ENCODE peak calls at places on chromosomes 7 and 10, in ten cellular contexts. J, B, H, I, U, O, C, N, Q and F are unnamed samples.

GRCh38 chr10:49158915-49159314 is 25.1 kb upstream of the FAM170B start:
- DNase-seq in B (no peak), U (no peak), I (no peak), O (no peak), N (no peak), J (no peak), Q (no peak), C (no peak), H (no peak), F (no peak)

GRCh38 chr10:129888784-129889616 is 75.1 kb downstream of the EBF3 start:
- DNase-seq in Q (no peak), O (no peak), U (no peak), J (peak; percentile 65), N (peak; percentile 51), C (no peak), H (peak; percentile 89), I (no peak), B (no peak), F (no peak)

GRCh38 chr10:88974446-88975376 is 15.9 kb upstream of the FAS start:
- DNase-seq in I (no peak), U (no peak), O (no peak), J (no peak), Q (no peak), B (no peak), C (no peak), N (no peak), H (no peak), F (no peak)

GRCh38 chr10:131748831-131749766 is 151.7 kb upstream of the PPP2R2D start:
- DNase-seq in H (no peak), N (no peak), C (peak; percentile 47), I (no peak), O (no peak), B (no peak), J (no peak), U (no peak), Q (no peak), F (peak; percentile 13)

GRCh38 chr10:28393956-28394568 is 91.2 kb upstream of the MPP7 start:
- DNase-seq in U (peak; percentile 68), Q (no peak), H (peak; percentile 69), I (no peak), N (peak; percentile 62), B (peak; percentile 67), J (peak; percentile 41), O (peak; percentile 71), C (peak; percentile 76), F (peak; percentile 72)

GRCh38 chr10:76433161-76434005 is 1002.0 kb downstream of the LRMDA start:
- DNase-seq in C (no peak), B (no peak), J (no peak), N (no peak), I (no peak), U (peak; percentile 67), Q (no peak), O (peak; percentile 49), H (peak; percentile 30), F (no peak)

GRCh38 chr10:31064334-31064733 is 32.7 kb upstream of the ZNF438 start:
- DNase-seq in N (no peak), J (no peak), H (no peak), C (peak; percentile 78), O (no peak), I (no peak), Q (no peak), B (no peak), U (no peak), F (no peak)

GRCh38 chr10:55426138-55426537 is 625.1 kb upstream of the PCDH15 start:
- DNase-seq in U (no peak), N (no peak), I (no peak), Q (no peak), B (no peak), C (no peak), O (no peak), J (no peak), H (no peak), F (no peak)

GRCh38 chr10:1575481-1576244 is 161.7 kb downstream of the ADARB2 start:
- DNase-seq in N (no peak), I (no peak), Q (no peak), U (no peak), B (no peak), O (no peak), J (no peak), C (peak; percentile 33), H (no peak), F (no peak)

GRCh38 chr7:1931248-1931950 is 261.3 kb downstream of the ELFN1 start:
- DNase-seq in U (no peak), B (no peak), I (no peak), J (no peak), H (no peak), O (no peak), C (no peak), Q (no peak), N (no peak), F (no peak)

GRCh38 chr10:87000491-87000890 is 19.6 kb upstream of the FAM25A start:
- DNase-seq in B (no peak), U (no peak), J (no peak), O (no peak), C (no peak), Q (no peak), N (no peak), I (no peak), H (no peak), F (no peak)

GRCh38 chr10:5434017-5434753 is 21.8 kb downstream of the NET1 start:
- DNase-seq in Q (no peak), U (no peak), C (no peak), N (peak; percentile 37), J (no peak), B (no peak), I (no peak), O (no peak), H (peak; percentile 47), F (no peak)

GRCh38 chr10:87578799-87579401 is 74.2 kb downstream of the MINPP1 start:
- DNase-seq in Q (no peak), B (no peak), J (no peak), O (no peak), H (no peak), N (no peak), I (no peak), U (no peak), C (no peak), F (no peak)

GRCh38 chr10:24341371-24341770 is 132.4 kb downstream of the KIAA1217 start:
- DNase-seq in O (no peak), N (no peak), C (no peak), U (no peak), B (no peak), Q (no peak), J (no peak), I (no peak), H (no peak), F (no peak)

GRCh38 chr10:110360857-110361474 is 56.2 kb upstream of the SMNDC1 start:
- DNase-seq in B (no peak), N (no peak), I (no peak), H (no peak), U (no peak), C (no peak), Q (no peak), J (no peak), O (no peak), F (no peak)

GRCh38 chr7:43577485-43577951 is 5.4 kb upstream of the STK17A start:
- DNase-seq in H (no peak), B (no peak), Q (no peak), J (no peak), U (no peak), N (peak; percentile 73), I (no peak), C (no peak), O (no peak), F (no peak)

GRCh38 chr10:132420469-132421376 is 23.7 kb downstream of the PWWP2B start:
- DNase-seq in B (no peak), O (peak; percentile 77), N (peak; percentile 51), I (no peak), C (no peak), J (no peak), U (peak; percentile 80), H (peak; percentile 43), Q (no peak), F (peak; percentile 79)

GRCh38 chr10:74177140-74177677 is 26.2 kb downstream of the ADK start:
- DNase-seq in I (no peak), H (no peak), U (peak; percentile 38), B (peak; percentile 79), Q (no peak), O (no peak), C (no peak), N (peak; percentile 57), J (no peak), F (peak; percentile 45)

GRCh38 chr10:93152136-93152535 is 78.4 kb downstream of the CYP26A1 start:
- DNase-seq in U (no peak), B (no peak), O (no peak), C (no peak), I (no peak), H (no peak), J (no peak), N (no peak), Q (no peak), F (no peak)

GRCh38 chr10:21888959-21889358 is 114.6 kb downstream of the DNAJC1 start:
- DNase-seq in I (peak; percentile 93), Q (no peak), C (no peak), U (no peak), J (no peak), N (no peak), B (no peak), O (no peak), H (no peak), F (peak; percentile 10)
- TF ChIP-seq POLR2AphosphoS5 in I (no peak), Q (no peak), C (no peak), U (no peak), J (no peak), N (no peak), B (no peak), O (no peak), H (no peak), F (no peak)

GRCh38 chr7:151018421-151019129 is 5.7 kb downstream of the ATG9B start:
- DNase-seq in J (no peak), B (no peak), H (no peak), O (peak; percentile 43), N (no peak), I (no peak), U (no peak), C (no peak), Q (no peak), F (no peak)
- TF ChIP-seq EP300 in J (no peak), B (no peak), H (no peak), O (no peak), N (no peak), I (no peak), U (no peak), C (no peak), Q (no peak), F (no peak)

DNA sequence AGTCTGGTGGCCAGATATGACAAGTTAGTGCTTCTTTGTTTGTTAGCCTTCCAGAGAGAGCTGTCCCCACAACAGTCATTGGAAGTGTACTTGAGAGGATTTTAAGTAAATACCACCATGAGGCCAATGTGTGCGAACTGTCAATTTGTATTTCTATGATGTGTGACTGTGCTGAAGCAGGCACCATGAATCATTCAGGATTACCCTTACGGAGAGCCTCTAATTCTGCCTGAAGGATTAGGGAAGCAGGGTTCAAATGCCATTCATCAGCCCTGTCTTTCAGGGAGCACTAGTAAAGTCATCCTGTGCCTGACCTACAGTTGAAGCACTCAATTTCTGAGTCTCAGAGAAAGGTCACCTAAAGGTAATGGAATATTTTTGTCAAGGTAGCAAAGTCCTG is 109.3 kb downstream of the GATA3 start:
- DNase-seq in U (no peak), B (no peak), Q (no peak), I (no peak), O (no peak), C (no peak), H (no peak), J (no peak), N (no peak), F (no peak)
- TF ChIP-seq POLR2AphosphoS5 in U (no peak), B (no peak), Q (no peak), I (no peak), O (no peak), C (no peak), H (no peak), J (no peak), N (no peak), F (no peak)

GRCh38 chr10:113666682-113667252 is 2.9 kb upstream of the NRAP start:
- DNase-seq in H (no peak), C (no peak), U (no peak), I (no peak), B (no peak), J (no peak), N (no peak), O (no peak), Q (no peak), F (no peak)
- TF ChIP-seq EP300 in H (no peak), C (no peak), U (no peak), I (no peak), B (no peak), J (no peak), N (no peak), O (no peak), Q (no peak), F (no peak)